ENCODE peak calls at places on chromosomes 5 and 9, in five cellular contexts. F, N, T, Q and G are unnamed samples.

GRCh38 chr9:134925011-134925511 is 7.3 kb upstream of the FCN1 start:
- DNase-seq in F (no peak), N (no peak), T (no peak), Q (no peak), G (peak)

GRCh38 chr5:80117446-80117845 is 82.3 kb downstream of the THBS4 start:
- DNase-seq in F (no peak), N (no peak), T (no peak), Q (no peak), G (no peak)

GRCh38 chr9:14356376-14356775 is 42.4 kb upstream of the NFIB start:
- DNase-seq in F (no peak), N (no peak), T (no peak), Q (no peak), G (no peak)

GRCh38 chr5:104573979-104574709 is 1011.6 kb upstream of the NUDT12 start:
- DNase-seq in F (no peak), N (no peak), T (no peak), Q (no peak), G (no peak)

GRCh38 chr9:133113928-133114351 is 7.1 kb downstream of the RALGDS start:
- DNase-seq in F (no peak), N (no peak), T (no peak), Q (no peak), G (no peak)

GRCh38 chr9:83435301-83435700 is 102.9 kb downstream of the FRMD3 start:
- DNase-seq in F (no peak), N (no peak), T (no peak), Q (no peak), G (no peak)

GRCh38 chr5:56564451-56565223 is 250.7 kb upstream of the MAP3K1 start:
- DNase-seq in F (no peak), N (no peak), T (peak), Q (no peak), G (peak)

GRCh38 chr9:124567362-124567761 is 60.2 kb upstream of the NR5A1 start:
- DNase-seq in F (no peak), N (no peak), T (peak), Q (no peak), G (no peak)

GRCh38 chr9:124199474-124199873 is 58.3 kb upstream of the NEK6 start:
- DNase-seq in F (no peak), N (no peak), T (no peak), Q (no peak), G (no peak)

GRCh38 chr9:93674580-93675335 is 98.4 kb downstream of the PHF2 start:
- DNase-seq in F (no peak), N (no peak), T (no peak), Q (no peak), G (no peak)

GRCh38 chr9:27602954-27603353 is 29.7 kb upstream of the C9orf72 start:
- DNase-seq in F (no peak), N (no peak), T (no peak), Q (no peak), G (no peak)

GRCh38 chr9:128254855-128255759 is 20.7 kb downstream of the GOLGA2 start:
- DNase-seq in F (peak), N (peak), T (peak), Q (no peak), G (peak)

GRCh38 chr5:78574731-78575161 is 73.8 kb downstream of the LHFPL2 start:
- DNase-seq in F (no peak), N (no peak), T (peak), Q (no peak), G (peak)

GRCh38 chr5:112202694-112203093 is 216.4 kb downstream of the EPB41L4A start:
- DNase-seq in F (no peak), N (no peak), T (no peak), Q (no peak), G (no peak)

GRCh38 chr9:91211919-91212318 is 149.8 kb downstream of the AUH start:
- DNase-seq in F (no peak), N (no peak), T (peak), Q (no peak), G (no peak)

GRCh38 chr9:121048175-121048574 is 1.9 kb downstream of the C5 start:
- DNase-seq in F (no peak), N (no peak), T (no peak), Q (no peak), G (no peak)

GRCh38 chr5:41009228-41009627 is 61.9 kb downstream of the MROH2B start:
- DNase-seq in F (peak), N (peak), T (peak), Q (no peak), G (no peak)

GRCh38 chr9:104972242-104972866 is 44.4 kb upstream of the ABCA1 start:
- DNase-seq in F (no peak), N (no peak), T (no peak), Q (no peak), G (no peak)

GRCh38 chr5:97046270-97046982 is 96.0 kb downstream of the LIX1 start:
- DNase-seq in F (no peak), N (peak), T (no peak), Q (no peak), G (peak)

GRCh38 chr5:155729684-155730059 is 597.3 kb upstream of the SGCD start:
- DNase-seq in F (no peak), N (no peak), T (no peak), Q (no peak), G (no peak)

GRCh38 chr5:156201793-156202388 is 125.1 kb upstream of the SGCD start:
- DNase-seq in F (no peak), N (peak), T (no peak), Q (no peak), G (no peak)

GRCh38 chr5:14424011-14424685 is 157.4 kb upstream of the OTULINL start:
- DNase-seq in F (no peak), N (no peak), T (no peak), Q (no peak), G (no peak)

GRCh38 chr5:34598177-34598794 is 57.8 kb upstream of the RAI14 start:
- DNase-seq in F (peak), N (peak), T (no peak), Q (no peak), G (no peak)

GRCh38 chr9:133991964-133992779 is at the start of gene VAV2:
- DNase-seq in F (peak), N (peak), T (peak), Q (no peak), G (peak)

GRCh38 chr5:51433052-51433710 is 49.9 kb downstream of the ISL1 start:
- DNase-seq in F (peak), N (no peak), T (no peak), Q (no peak), G (no peak)

GRCh38 chr5:1519631-1520141 is 4.1 kb downstream of the LPCAT1 start:
- DNase-seq in F (no peak), N (no peak), T (no peak), Q (no peak), G (no peak)

GRCh38 chr9:4762889-4763521 is 22.0 kb upstream of the AK3 start:
- DNase-seq in F (no peak), N (no peak), T (no peak), Q (no peak), G (peak)
- TF ChIP-seq MAX in F (no peak), N (no peak), T (no peak), Q (no peak), G (no peak)

GRCh38 chr9:89661956-89662717 is 57.3 kb downstream of the GADD45G start:
- DNase-seq in F (peak), N (peak), T (peak), Q (peak), G (peak)
- TF ChIP-seq POLR2A in F (no peak), N (no peak), T (no peak), Q (no peak), G (no peak)

DNA sequence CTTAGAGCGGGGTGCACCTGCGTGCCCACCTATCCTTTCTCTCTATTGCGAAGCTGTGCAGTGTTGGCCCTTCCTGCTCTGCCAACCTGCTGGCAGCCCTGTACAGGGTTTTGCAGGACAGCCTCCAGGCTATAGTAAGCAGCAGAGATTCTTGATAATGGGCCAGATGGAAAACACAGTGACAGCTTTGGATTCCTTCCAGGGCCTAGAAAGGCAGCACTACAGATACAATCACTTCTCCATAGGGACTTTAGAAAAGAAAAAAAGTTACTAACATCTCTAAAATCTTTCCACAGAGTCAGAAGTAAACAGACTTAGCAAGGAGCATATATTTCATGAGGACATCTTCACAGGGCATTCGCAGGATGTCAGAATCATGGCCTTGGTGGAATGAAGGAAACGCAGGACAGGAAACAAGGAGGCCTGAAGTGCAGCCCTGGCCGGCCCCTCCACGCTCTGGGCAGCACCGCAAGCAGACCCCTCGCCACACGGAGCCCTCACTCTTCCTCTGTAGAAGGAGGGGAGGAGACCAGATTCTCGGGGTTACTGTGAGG is 172.1 kb upstream of the GAS1 start:
- DNase-seq in F (no peak), N (no peak), T (no peak), Q (no peak), G (no peak)
- TF ChIP-seq MAX in F (no peak), N (no peak), T (no peak), Q (no peak), G (no peak)

DNA sequence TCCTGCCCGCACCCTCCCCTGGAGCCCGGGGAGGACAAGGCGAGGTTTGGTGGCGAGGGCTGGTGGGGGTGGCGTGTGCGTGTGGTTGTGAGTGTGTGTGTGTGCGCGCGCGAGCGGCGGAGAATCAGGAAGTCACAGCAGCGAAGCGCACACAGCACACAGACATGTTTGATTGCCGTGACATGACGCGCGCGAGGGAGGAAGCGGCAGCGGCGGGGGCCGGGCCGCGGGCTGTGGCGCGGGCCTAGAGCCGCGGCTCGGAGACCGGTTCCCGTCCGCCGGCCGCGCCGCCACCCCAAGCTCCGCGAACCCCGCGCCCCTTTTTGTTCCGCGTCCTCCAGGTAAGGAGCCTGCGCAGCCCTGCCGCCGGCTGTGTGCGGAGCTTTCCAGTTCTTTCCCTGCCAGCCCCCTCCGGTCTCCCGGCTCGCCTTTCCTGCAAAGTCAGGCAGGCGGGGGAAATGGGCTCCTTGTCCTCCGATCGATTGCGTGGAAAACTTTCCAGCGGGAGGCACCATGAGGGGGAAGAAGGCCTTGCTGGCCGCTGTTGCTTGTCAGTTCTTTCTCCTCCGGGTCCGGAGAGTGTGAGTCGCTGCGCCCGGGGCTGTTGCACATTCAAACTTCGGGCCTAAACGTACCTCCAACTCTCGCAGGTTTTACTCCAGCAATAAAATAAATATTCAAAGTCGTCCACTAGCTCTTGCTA is 2.5 kb downstream of the SMARCA2 start:
- DNase-seq in F (no peak), N (peak), T (peak), Q (no peak), G (peak)
- TF ChIP-seq POLR2A in F (no peak), N (peak), T (peak), Q (no peak), G (peak)

GRCh38 chr5:148973455-148973854 is 89.4 kb downstream of the SH3TC2 start:
- DNase-seq in F (no peak), N (no peak), T (no peak), Q (no peak), G (no peak)

GRCh38 chr5:148978370-148979103 is 84.3 kb downstream of the SH3TC2 start:
- DNase-seq in F (no peak), N (no peak), T (no peak), Q (no peak), G (no peak)

GRCh38 chr5:148979104-148979723 is 83.6 kb downstream of the SH3TC2 start:
- DNase-seq in F (no peak), N (no peak), T (no peak), Q (no peak), G (no peak)

GRCh38 chr5:148974638-148975330 is 88.1 kb downstream of the SH3TC2 start:
- DNase-seq in F (no peak), N (no peak), T (no peak), Q (no peak), G (no peak)

GRCh38 chr5:148976569-148977321 is 86.1 kb downstream of the SH3TC2 start:
- DNase-seq in F (no peak), N (no peak), T (no peak), Q (no peak), G (no peak)
- TF ChIP-seq MAX in F (no peak), N (no peak), T (no peak), Q (no peak), G (no peak)